ENCODE peak calls at places on chromosomes 1 and 21, in seven cellular contexts. V is NB4, I is HCT116, U is A549, X is sigmoid colon, B is body of pancreas, A is tibial nerve. S is an unnamed sample.

GRCh38 chr1:172473302-172473701 is 29.4 kb upstream of the PIGC start:
- DNase-seq in V (peak; percentile 93), I (no peak), U (no peak), X (no peak), B (peak; percentile 20), A (no peak), S (no peak)

GRCh38 chr1:8259498-8260290 is 58.2 kb upstream of the SLC45A1 start:
- DNase-seq in V (no peak), I (peak; percentile 19), U (peak; percentile 69), X (peak; percentile 86), B (peak; percentile 94), A (peak; percentile 69), S (no peak)

GRCh38 chr1:200372095-200372884 is 37.5 kb downstream of the ZNF281 start:
- DNase-seq in V (no peak), I (peak; percentile 51), U (peak; percentile 95), X (no peak), B (peak; percentile 17), A (no peak), S (peak; percentile 37)

GRCh38 chr1:38179423-38179822 is 132.8 kb upstream of the POU3F1 start:
- DNase-seq in V (no peak), I (no peak), U (no peak), X (no peak), B (peak; percentile 8), A (no peak), S (no peak)

GRCh38 chr1:185920602-185921001 is 186.4 kb downstream of the HMCN1 start:
- DNase-seq in V (no peak), I (no peak), U (no peak), X (no peak), B (no peak), A (no peak), S (no peak)

GRCh38 chr1:247332901-247333361 is 1.3 kb upstream of the ZNF496 start:
- DNase-seq in V (peak; percentile 51), I (no peak), U (no peak), X (peak; percentile 79), B (peak; percentile 51), A (peak; percentile 22), S (no peak)

GRCh38 chr1:31707711-31708110 is 3.9 kb upstream of the COL16A1 start:
- DNase-seq in V (peak; percentile 71), I (no peak), U (no peak), X (no peak), B (peak; percentile 23), A (no peak), S (no peak)

GRCh38 chr1:94247146-94248094 is 10.0 kb upstream of the ARHGAP29 start:
- DNase-seq in V (peak; percentile 56), I (peak; percentile 67), U (peak; percentile 68), X (peak; percentile 82), B (peak; percentile 87), A (peak; percentile 49), S (no peak)

GRCh38 chr1:238139713-238140112 is 249.0 kb upstream of the ZP4 start:
- DNase-seq in V (no peak), I (no peak), U (no peak), X (no peak), B (no peak), A (no peak), S (no peak)

GRCh38 chr21:35559128-35559831 is 501.0 kb downstream of the SETD4 start:
- DNase-seq in V (no peak), I (no peak), U (no peak), X (no peak), B (peak; percentile 10), A (no peak), S (peak; percentile 80)

GRCh38 chr1:90334137-90334536 is 339.2 kb downstream of the ZNF326 start:
- DNase-seq in V (no peak), I (no peak), U (no peak), X (no peak), B (no peak), A (no peak), S (no peak)

GRCh38 chr1:161738627-161739287 is 10.8 kb upstream of the DUSP12 start:
- DNase-seq in V (peak; percentile 89), I (peak; percentile 76), U (peak; percentile 85), X (peak; percentile 69), B (peak; percentile 61), A (no peak), S (no peak)

GRCh38 chr1:30920827-30921226 is 12.3 kb upstream of the SDC3 start:
- DNase-seq in V (no peak), I (no peak), U (no peak), X (no peak), B (no peak), A (no peak), S (no peak)

GRCh38 chr1:14685078-14685477 is 86.6 kb downstream of the KAZN start:
- DNase-seq in V (no peak), I (no peak), U (no peak), X (no peak), B (no peak), A (no peak), S (no peak)

GRCh38 chr1:205183676-205184335 is 27.7 kb downstream of the DSTYK start:
- DNase-seq in V (peak; percentile 10), I (no peak), U (no peak), X (no peak), B (no peak), A (no peak), S (no peak)

GRCh38 chr1:189125694-189126093 is 1352.0 kb downstream of the BRINP3 start:
- DNase-seq in V (no peak), I (no peak), U (no peak), X (no peak), B (no peak), A (no peak), S (no peak)

GRCh38 chr1:155253797-155254196 is 1.5 kb downstream of the ENTREP3 start:
- DNase-seq in V (no peak), I (no peak), U (no peak), X (no peak), B (no peak), A (no peak), S (no peak)

GRCh38 chr1:25805863-25806225 is 5.9 kb downstream of the SELENON start:
- DNase-seq in V (no peak), I (no peak), U (no peak), X (no peak), B (peak; percentile 79), A (no peak), S (no peak)

GRCh38 chr1:158471920-158472319 is at the start of gene OR10R2:
- DNase-seq in V (no peak), I (no peak), U (no peak), X (no peak), B (no peak), A (no peak), S (no peak)

GRCh38 chr1:202106340-202107284 is 16.1 kb upstream of the GPR37L1 start:
- DNase-seq in V (no peak), I (peak; percentile 65), U (peak; percentile 78), X (no peak), B (peak; percentile 92), A (no peak), S (no peak)

GRCh38 chr1:30469426-30469825 is 254.0 kb downstream of the MATN1 start:
- DNase-seq in V (no peak), I (no peak), U (no peak), X (peak; percentile 10), B (no peak), A (no peak), S (no peak)

GRCh38 chr1:18149113-18149641 is 41.6 kb downstream of the IGSF21 start:
- DNase-seq in V (no peak), I (no peak), U (no peak), X (no peak), B (peak; percentile 33), A (no peak), S (no peak)

GRCh38 chr1:38489844-38490270 is 369.7 kb downstream of the RRAGC start:
- DNase-seq in V (peak; percentile 37), I (peak; percentile 64), U (peak; percentile 31), X (no peak), B (peak; percentile 13), A (no peak), S (peak; percentile 62)

GRCh38 chr1:115088871-115089442 is 346 bp downstream of the TSPAN2 start:
- DNase-seq in V (no peak), I (no peak), U (no peak), X (no peak), B (no peak), A (no peak), S (no peak)
- TF ChIP-seq POLR2A in V (no peak), I (no peak), U (no peak), X (no peak), B (no peak), A (no peak), S (no peak)

DNA sequence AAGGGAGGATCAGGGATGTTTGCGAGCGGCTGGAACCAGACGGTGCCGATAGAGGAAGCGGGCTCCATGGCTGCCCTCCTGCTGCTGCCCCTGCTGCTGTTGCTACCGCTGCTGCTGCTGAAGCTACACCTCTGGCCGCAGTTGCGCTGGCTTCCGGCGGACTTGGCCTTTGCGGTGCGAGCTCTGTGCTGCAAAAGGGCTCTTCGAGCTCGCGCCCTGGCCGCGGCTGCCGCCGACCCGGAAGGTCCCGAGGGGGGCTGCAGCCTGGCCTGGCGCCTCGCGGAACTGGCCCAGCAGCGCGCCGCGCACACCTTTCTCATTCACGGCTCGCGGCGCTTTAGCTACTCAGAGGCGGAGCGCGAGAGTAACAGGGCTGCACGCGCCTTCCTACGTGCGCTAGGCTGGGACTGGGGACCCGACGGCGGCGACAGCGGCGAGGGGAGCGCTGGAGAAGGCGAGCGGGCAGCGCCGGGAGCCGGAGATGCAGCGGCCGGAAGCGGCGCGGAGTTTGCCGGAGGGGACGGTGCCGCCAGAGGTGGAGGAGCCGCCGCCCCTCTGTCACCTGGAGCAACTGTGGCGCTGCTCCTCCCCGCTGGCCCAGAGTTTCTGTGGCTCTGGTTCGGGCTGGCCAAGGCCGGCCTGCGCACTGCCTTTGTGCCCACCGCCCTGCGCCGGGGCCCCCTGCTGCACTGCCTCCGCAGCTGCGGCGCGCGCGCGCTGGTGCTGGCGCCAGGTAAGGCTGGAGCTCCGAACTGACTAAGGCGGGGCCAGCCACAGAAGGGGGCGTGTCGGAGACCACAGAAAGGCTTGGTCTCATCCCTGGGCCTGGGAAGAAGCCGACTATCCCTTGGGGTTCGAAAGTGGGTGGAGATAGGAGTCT is 465 bp downstream of the SLC27A3 start:
- DNase-seq in V (peak; percentile 90), I (peak; percentile 42), U (peak; percentile 39), X (peak; percentile 90), B (peak; percentile 76), A (peak; percentile 69), S (no peak)
- TF ChIP-seq POLR2A in V (peak; percentile 42), I (peak; percentile 47), U (no peak), X (peak; percentile 24), B (peak; percentile 38), A (peak; percentile 45), S (no peak)

GRCh38 chr21:45974073-45975016 is 7.2 kb upstream of the COL6A1 start:
- DNase-seq in V (peak; percentile 53), I (peak; percentile 36), U (no peak), X (peak; percentile 89), B (peak; percentile 32), A (no peak), S (peak; percentile 89)
- TF ChIP-seq POLR2A in V (peak; percentile 4), I (no peak), U (no peak), X (no peak), B (no peak), A (peak; percentile 20), S (peak; percentile 33)

DNA sequence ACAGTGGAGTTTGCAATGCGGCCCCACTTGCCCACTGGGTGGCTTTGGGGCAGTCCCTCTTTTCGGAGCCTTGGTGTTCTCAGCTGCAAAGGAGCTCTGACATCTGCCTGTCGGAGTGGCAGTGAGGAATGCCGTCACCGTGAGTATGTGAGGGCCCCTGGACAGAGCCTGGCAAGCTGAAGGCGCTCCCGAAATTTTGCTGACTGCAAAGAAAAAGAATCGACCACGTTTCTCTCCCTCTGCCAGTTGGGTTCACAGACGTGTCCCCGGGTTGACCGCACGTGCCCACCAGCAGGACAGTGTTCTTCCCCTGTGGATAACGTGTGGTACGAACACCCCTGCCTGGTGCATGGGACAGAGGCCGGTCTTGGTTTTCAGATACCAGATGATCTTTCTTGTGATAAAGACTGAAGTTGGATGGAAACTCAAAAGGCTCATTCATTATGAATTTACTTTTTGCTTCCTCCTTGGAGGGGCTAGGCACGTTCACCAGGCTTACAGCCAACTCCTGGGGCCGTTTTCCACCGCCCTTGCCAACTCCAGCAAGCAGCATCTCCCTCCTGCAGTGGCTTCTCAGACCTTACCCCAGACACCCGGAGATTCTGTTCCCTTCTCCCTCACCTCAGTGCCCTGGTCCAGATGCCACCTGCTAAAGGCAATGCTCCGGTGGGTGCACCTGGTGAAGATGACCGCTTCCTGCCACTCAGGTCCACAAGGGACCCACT is 29.7 kb downstream of the ECE1 start:
- DNase-seq in V (no peak), I (no peak), U (no peak), X (no peak), B (no peak), A (no peak), S (no peak)
- TF ChIP-seq POLR2A in V (no peak), I (no peak), U (no peak), X (no peak), B (no peak), A (no peak), S (no peak)

S was measured in H54.